ENCODE peak calls at places on chromosomes 2 and 18, in five cellular contexts. One of them, this sample, is unnamed.

GRCh38 chr2:195318440-195319111 is 338.4 kb upstream of the SLC39A10 start:
- DNase-seq in spleen: no peak
- DNase-seq in OCI-LY7: peak
- DNase-seq in PC-9: peak
- DNase-seq in astrocyte of the cerebellum: peak
- DNase-seq in this sample: peak

GRCh38 chr2:104658149-104658839 is 195.6 kb upstream of the POU3F3 start:
- DNase-seq in OCI-LY7: peak
- DNase-seq in PC-9: no peak
- DNase-seq in spleen: peak
- DNase-seq in astrocyte of the cerebellum: no peak
- DNase-seq in this sample: no peak

GRCh38 chr2:41972819-41973218 is 75.0 kb upstream of the PKDCC start:
- DNase-seq in OCI-LY7: no peak
- DNase-seq in astrocyte of the cerebellum: no peak
- DNase-seq in spleen: no peak
- DNase-seq in PC-9: no peak
- DNase-seq in this sample: no peak

GRCh38 chr2:136118819-136119716 is 1.1 kb upstream of the CXCR4 start:
- DNase-seq in OCI-LY7: peak
- DNase-seq in spleen: peak
- DNase-seq in PC-9: no peak
- DNase-seq in astrocyte of the cerebellum: no peak
- DNase-seq in this sample: no peak

GRCh38 chr2:83160571-83160970 is 1298.5 kb downstream of the SUCLG1 start:
- DNase-seq in PC-9: no peak
- DNase-seq in astrocyte of the cerebellum: no peak
- DNase-seq in OCI-LY7: no peak
- DNase-seq in spleen: no peak
- DNase-seq in this sample: no peak

GRCh38 chr18:56443508-56443907 is 194.9 kb downstream of the TXNL1 start:
- DNase-seq in spleen: no peak
- DNase-seq in OCI-LY7: no peak
- DNase-seq in astrocyte of the cerebellum: no peak
- DNase-seq in PC-9: no peak
- DNase-seq in this sample: peak

GRCh38 chr2:238561230-238561629 is 134.5 kb downstream of the ASB1 start:
- DNase-seq in spleen: no peak
- DNase-seq in OCI-LY7: no peak
- DNase-seq in PC-9: no peak
- DNase-seq in astrocyte of the cerebellum: no peak
- DNase-seq in this sample: no peak

GRCh38 chr18:76486029-76486428 is 9.0 kb downstream of the ZNF516 start:
- DNase-seq in OCI-LY7: no peak
- DNase-seq in astrocyte of the cerebellum: no peak
- DNase-seq in spleen: no peak
- DNase-seq in PC-9: no peak
- DNase-seq in this sample: no peak

GRCh38 chr2:167134381-167135072 is 246.2 kb downstream of the XIRP2 start:
- DNase-seq in OCI-LY7: no peak
- DNase-seq in PC-9: no peak
- DNase-seq in spleen: no peak
- DNase-seq in astrocyte of the cerebellum: no peak
- DNase-seq in this sample: peak

GRCh38 chr18:33440384-33441043 is at the start of gene CCDC178:
- DNase-seq in astrocyte of the cerebellum: no peak
- DNase-seq in spleen: peak
- DNase-seq in PC-9: no peak
- DNase-seq in OCI-LY7: no peak
- DNase-seq in this sample: peak

GRCh38 chr2:208594642-208595385 is 188.2 kb downstream of the PTH2R start:
- DNase-seq in PC-9: no peak
- DNase-seq in OCI-LY7: no peak
- DNase-seq in spleen: no peak
- DNase-seq in astrocyte of the cerebellum: no peak
- DNase-seq in this sample: no peak

GRCh38 chr2:66805136-66805535 is 370.2 kb downstream of the MEIS1 start:
- DNase-seq in astrocyte of the cerebellum: no peak
- DNase-seq in spleen: no peak
- DNase-seq in OCI-LY7: no peak
- DNase-seq in PC-9: no peak
- DNase-seq in this sample: peak

GRCh38 chr18:63617049-63617995 is 26.7 kb downstream of the SERPINB4 start:
- DNase-seq in PC-9: no peak
- DNase-seq in astrocyte of the cerebellum: no peak
- DNase-seq in OCI-LY7: no peak
- DNase-seq in spleen: no peak
- DNase-seq in this sample: peak

GRCh38 chr2:129794116-129794515 is 185.3 kb upstream of the RAB6C start:
- DNase-seq in PC-9: no peak
- DNase-seq in OCI-LY7: no peak
- DNase-seq in spleen: no peak
- DNase-seq in astrocyte of the cerebellum: no peak
- DNase-seq in this sample: no peak
- TF ChIP-seq CTCF in PC-9: no peak
- TF ChIP-seq CTCF in OCI-LY7: no peak
- TF ChIP-seq CTCF in spleen: no peak
- TF ChIP-seq CTCF in astrocyte of the cerebellum: no peak
- TF ChIP-seq CTCF in this sample: no peak

GRCh38 chr2:199940373-199940772 is 14.9 kb downstream of the TYW5 start:
- DNase-seq in OCI-LY7: peak
- DNase-seq in spleen: no peak
- DNase-seq in PC-9: no peak
- DNase-seq in astrocyte of the cerebellum: no peak
- DNase-seq in this sample: peak
- TF ChIP-seq CTCF in OCI-LY7: peak
- TF ChIP-seq CTCF in spleen: no peak
- TF ChIP-seq CTCF in PC-9: peak
- TF ChIP-seq CTCF in astrocyte of the cerebellum: no peak
- TF ChIP-seq CTCF in this sample: peak

GRCh38 chr2:222076978-222077690 is 221.7 kb downstream of the PAX3 start:
- DNase-seq in astrocyte of the cerebellum: peak
- DNase-seq in PC-9: no peak
- DNase-seq in OCI-LY7: no peak
- DNase-seq in spleen: no peak
- DNase-seq in this sample: no peak
- TF ChIP-seq CTCF in astrocyte of the cerebellum: no peak
- TF ChIP-seq CTCF in PC-9: no peak
- TF ChIP-seq CTCF in OCI-LY7: no peak
- TF ChIP-seq CTCF in spleen: no peak
- TF ChIP-seq CTCF in this sample: no peak

DNA sequence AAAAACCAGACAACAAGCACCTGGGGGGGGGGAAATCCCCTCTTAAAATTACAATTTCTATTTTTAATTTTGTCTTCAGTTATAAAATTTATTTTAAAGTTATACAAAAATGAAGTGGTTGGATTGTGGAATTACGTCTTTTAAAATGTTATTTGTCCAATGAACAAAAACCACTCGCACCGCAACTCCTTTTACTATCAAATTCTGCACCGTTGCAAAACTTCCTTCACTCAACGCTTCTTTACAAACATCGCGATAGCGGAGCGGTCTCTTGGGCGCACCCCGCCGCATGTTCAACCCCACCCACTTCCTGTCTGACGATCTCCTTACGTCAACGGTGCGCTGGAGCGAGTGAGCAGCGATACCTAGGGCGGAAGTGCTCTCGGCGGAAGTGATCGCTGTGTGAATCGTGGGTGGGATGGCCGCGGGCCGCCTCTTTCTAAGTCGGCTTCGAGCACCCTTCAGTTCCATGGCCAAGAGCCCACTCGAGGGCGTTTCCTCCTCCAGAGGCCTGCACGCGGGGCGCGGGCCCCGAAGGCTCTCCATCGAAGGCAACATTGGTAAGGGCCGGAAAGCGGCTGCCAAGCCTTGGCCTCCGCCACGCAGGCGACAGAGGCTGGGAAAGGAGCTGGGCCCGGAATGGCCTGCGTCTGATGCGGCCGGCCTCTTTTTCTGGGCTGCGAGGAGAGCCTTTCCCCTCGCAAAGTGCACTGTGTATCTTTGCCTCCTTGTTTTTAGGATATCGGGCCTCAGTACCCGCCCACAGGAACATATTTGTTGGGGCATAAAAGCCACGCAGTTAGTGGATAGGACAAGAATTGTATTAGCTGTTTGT is at the start of gene DGUOK:
- DNase-seq in OCI-LY7: peak
- DNase-seq in spleen: peak
- DNase-seq in PC-9: peak
- DNase-seq in astrocyte of the cerebellum: peak
- DNase-seq in this sample: peak
- TF ChIP-seq CTCF in OCI-LY7: no peak
- TF ChIP-seq CTCF in spleen: no peak
- TF ChIP-seq CTCF in PC-9: no peak
- TF ChIP-seq CTCF in astrocyte of the cerebellum: no peak
- TF ChIP-seq CTCF in this sample: no peak

GRCh38 chr2:57453929-57454328 is 592.7 kb upstream of the VRK2 start:
- DNase-seq in OCI-LY7: no peak
- DNase-seq in PC-9: no peak
- DNase-seq in spleen: no peak
- DNase-seq in astrocyte of the cerebellum: no peak
- DNase-seq in this sample: no peak
- TF ChIP-seq CTCF in OCI-LY7: peak
- TF ChIP-seq CTCF in PC-9: peak
- TF ChIP-seq CTCF in spleen: no peak
- TF ChIP-seq CTCF in astrocyte of the cerebellum: peak
- TF ChIP-seq CTCF in this sample: no peak

GRCh38 chr18:49238433-49239042 is 221.9 kb downstream of the DYM start:
- DNase-seq in OCI-LY7: peak
- DNase-seq in spleen: no peak
- DNase-seq in astrocyte of the cerebellum: peak
- DNase-seq in PC-9: peak
- DNase-seq in this sample: peak
- TF ChIP-seq CTCF in OCI-LY7: peak
- TF ChIP-seq CTCF in spleen: peak
- TF ChIP-seq CTCF in astrocyte of the cerebellum: peak
- TF ChIP-seq CTCF in PC-9: peak
- TF ChIP-seq CTCF in this sample: peak

DNA sequence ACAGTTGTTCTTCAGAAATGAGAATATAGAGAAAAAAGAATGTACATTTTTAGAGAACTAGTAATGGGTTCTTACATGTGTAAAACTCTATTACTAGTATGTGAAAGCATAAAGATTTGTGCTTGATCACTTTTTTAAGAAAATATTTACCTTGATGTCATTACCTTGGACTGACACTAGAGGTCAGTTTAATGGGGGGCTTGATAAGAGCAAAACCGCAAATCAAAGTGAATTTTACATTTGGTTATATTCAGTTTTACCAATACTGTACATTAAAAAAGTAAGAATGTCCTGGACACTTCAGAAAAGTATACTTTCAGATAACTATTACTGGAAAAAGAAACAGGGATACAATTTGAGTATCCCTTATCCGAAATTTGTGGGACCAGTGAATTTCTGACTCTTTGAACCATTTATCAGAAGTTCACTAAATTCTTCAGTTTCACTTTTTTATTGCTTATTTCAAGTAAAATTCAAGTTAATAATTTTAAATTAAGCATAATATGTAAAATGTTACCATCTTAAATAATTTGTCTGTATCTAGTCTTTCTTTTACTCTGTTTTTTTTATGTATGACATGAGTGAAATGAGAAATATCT is 1149.5 kb downstream of the DSC3 start:
- DNase-seq in PC-9: no peak
- DNase-seq in spleen: no peak
- DNase-seq in OCI-LY7: peak
- DNase-seq in astrocyte of the cerebellum: peak
- DNase-seq in this sample: peak
- TF ChIP-seq CTCF in PC-9: peak
- TF ChIP-seq CTCF in spleen: no peak
- TF ChIP-seq CTCF in OCI-LY7: peak
- TF ChIP-seq CTCF in astrocyte of the cerebellum: peak
- TF ChIP-seq CTCF in this sample: peak

GRCh38 chr18:5998907-5999306 is 103.6 kb upstream of the TMEM200C start:
- DNase-seq in astrocyte of the cerebellum: no peak
- DNase-seq in OCI-LY7: no peak
- DNase-seq in spleen: no peak
- DNase-seq in PC-9: no peak
- DNase-seq in this sample: no peak
- TF ChIP-seq CTCF in astrocyte of the cerebellum: no peak
- TF ChIP-seq CTCF in OCI-LY7: no peak
- TF ChIP-seq CTCF in spleen: no peak
- TF ChIP-seq CTCF in PC-9: no peak
- TF ChIP-seq CTCF in this sample: no peak

This sample was measured in fibroblast of the aortic adventitia.